ENCODE peak calls at places on chromosome 19, in five cellular contexts. One of them, this sample, is unnamed.
A peak's percentile ranks its signal among the peaks of the same experiment; 100 is the strongest.

GRCh38 chr19:30881986-30882385 is 467.2 kb downstream of the TSHZ3 start:
- DNase-seq in gastrocnemius medialis: no peak
- DNase-seq in coronary artery: peak; percentile 45
- DNase-seq in HCT116: no peak
- DNase-seq in pancreas: no peak
- DNase-seq in this sample: no peak

GRCh38 chr19:49556412-49557398 is 23.7 kb downstream of the NOSIP start:
- DNase-seq in gastrocnemius medialis: no peak
- DNase-seq in coronary artery: no peak
- DNase-seq in HCT116: no peak
- DNase-seq in pancreas: peak; percentile 92
- DNase-seq in this sample: no peak

GRCh38 chr19:40612831-40613668 is 11.9 kb downstream of the LTBP4 start:
- DNase-seq in gastrocnemius medialis: no peak
- DNase-seq in coronary artery: peak; percentile 76
- DNase-seq in HCT116: no peak
- DNase-seq in pancreas: peak; percentile 41
- DNase-seq in this sample: no peak

GRCh38 chr19:4972509-4973230 is 3.8 kb downstream of the KDM4B start:
- DNase-seq in gastrocnemius medialis: no peak
- DNase-seq in coronary artery: no peak
- DNase-seq in HCT116: peak; percentile 40
- DNase-seq in pancreas: no peak
- DNase-seq in this sample: no peak

GRCh38 chr19:6543866-6544347 is 13.1 kb downstream of the TNFSF9 start:
- DNase-seq in gastrocnemius medialis: no peak
- DNase-seq in coronary artery: no peak
- DNase-seq in HCT116: no peak
- DNase-seq in pancreas: no peak
- DNase-seq in this sample: no peak

GRCh38 chr19:42577016-42577415 is 17.7 kb downstream of the CEACAM8 start:
- DNase-seq in gastrocnemius medialis: no peak
- DNase-seq in coronary artery: no peak
- DNase-seq in HCT116: no peak
- DNase-seq in pancreas: no peak
- DNase-seq in this sample: no peak

GRCh38 chr19:13031917-13032623 is 36.8 kb downstream of the NFIX start:
- DNase-seq in gastrocnemius medialis: peak; percentile 89
- DNase-seq in coronary artery: no peak
- DNase-seq in HCT116: no peak
- DNase-seq in pancreas: no peak
- DNase-seq in this sample: no peak

GRCh38 chr19:20558011-20558410 is 7.6 kb downstream of the ZNF737 start:
- DNase-seq in gastrocnemius medialis: no peak
- DNase-seq in coronary artery: no peak
- DNase-seq in HCT116: no peak
- DNase-seq in pancreas: no peak
- DNase-seq in this sample: no peak

GRCh38 chr19:38090561-38090960 is 133.5 kb downstream of the DPF1 start:
- DNase-seq in gastrocnemius medialis: no peak
- DNase-seq in coronary artery: no peak
- DNase-seq in HCT116: no peak
- DNase-seq in pancreas: peak; percentile 38
- DNase-seq in this sample: no peak

GRCh38 chr19:5718579-5719273 is 1.2 kb downstream of the LONP1 start:
- DNase-seq in gastrocnemius medialis: no peak
- DNase-seq in coronary artery: no peak
- DNase-seq in HCT116: peak; percentile 50
- DNase-seq in pancreas: peak; percentile 58
- DNase-seq in this sample: no peak

GRCh38 chr19:6063576-6063961 is 46.7 kb downstream of the RFX2 start:
- DNase-seq in gastrocnemius medialis: no peak
- DNase-seq in coronary artery: peak; percentile 68
- DNase-seq in HCT116: no peak
- DNase-seq in pancreas: no peak
- DNase-seq in this sample: no peak

GRCh38 chr19:39194832-39195542 is 1.8 kb upstream of the NCCRP1 start:
- DNase-seq in gastrocnemius medialis: no peak
- DNase-seq in coronary artery: no peak
- DNase-seq in HCT116: no peak
- DNase-seq in pancreas: peak; percentile 33
- DNase-seq in this sample: no peak

GRCh38 chr19:31902821-31903220 is 442.6 kb upstream of the ZNF507 start:
- DNase-seq in gastrocnemius medialis: no peak
- DNase-seq in coronary artery: no peak
- DNase-seq in HCT116: no peak
- DNase-seq in pancreas: no peak
- DNase-seq in this sample: no peak

GRCh38 chr19:55809381-55810058 is 22.3 kb downstream of the NLRP11 start:
- DNase-seq in gastrocnemius medialis: peak; percentile 14
- DNase-seq in coronary artery: no peak
- DNase-seq in HCT116: peak; percentile 90
- DNase-seq in pancreas: peak; percentile 75
- DNase-seq in this sample: peak; percentile 64

GRCh38 chr19:50190439-50190891 is 13.0 kb upstream of the MYH14 start:
- DNase-seq in gastrocnemius medialis: no peak
- DNase-seq in coronary artery: no peak
- DNase-seq in HCT116: no peak
- DNase-seq in pancreas: no peak
- DNase-seq in this sample: no peak

GRCh38 chr19:57829316-57829715 is 783 bp upstream of the ZNF587B start:
- DNase-seq in gastrocnemius medialis: no peak
- DNase-seq in coronary artery: no peak
- DNase-seq in HCT116: no peak
- DNase-seq in pancreas: no peak
- DNase-seq in this sample: no peak

GRCh38 chr19:57825501-57825900 is 4.6 kb upstream of the ZNF587B start:
- DNase-seq in gastrocnemius medialis: no peak
- DNase-seq in coronary artery: no peak
- DNase-seq in HCT116: no peak
- DNase-seq in pancreas: no peak
- DNase-seq in this sample: no peak

DNA sequence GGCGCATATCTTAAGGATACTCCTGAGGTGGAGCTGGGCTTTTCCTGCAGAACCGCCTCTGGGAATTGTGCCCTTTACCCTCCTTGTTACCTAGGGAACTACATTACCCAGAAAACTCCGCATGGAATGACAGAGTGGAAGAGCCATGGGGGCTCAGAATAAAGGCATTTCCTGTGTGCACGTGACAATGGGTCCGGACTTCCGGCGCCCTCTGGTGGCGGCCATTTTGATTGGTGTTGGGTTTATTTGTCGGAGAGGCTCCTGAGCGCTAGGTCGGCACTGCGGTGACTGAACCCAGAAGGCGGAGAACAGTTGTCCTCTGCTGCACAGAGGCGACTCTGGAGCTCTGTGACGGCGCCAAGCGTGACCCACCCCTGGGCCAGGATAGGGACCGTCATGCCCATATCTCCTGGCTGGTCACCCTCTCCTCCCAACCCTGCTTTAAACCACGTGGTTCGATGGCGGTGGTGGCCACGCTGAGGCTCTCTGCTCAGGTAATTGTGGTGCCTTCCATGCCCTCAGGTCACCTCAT is at the start of gene ZNF587B:
- DNase-seq in gastrocnemius medialis: peak; percentile 72
- DNase-seq in coronary artery: peak; percentile 84
- DNase-seq in HCT116: peak; percentile 36
- DNase-seq in pancreas: peak; percentile 63
- DNase-seq in this sample: peak; percentile 91
- TF ChIP-seq CTCF in gastrocnemius medialis: peak; percentile 46
- TF ChIP-seq CTCF in coronary artery: no peak
- TF ChIP-seq CTCF in HCT116: peak; percentile 31
- TF ChIP-seq CTCF in pancreas: peak; percentile 19
- TF ChIP-seq CTCF in this sample: peak; percentile 53

GRCh38 chr19:35479278-35479677 is 11.0 kb downstream of the KRTDAP start:
- DNase-seq in gastrocnemius medialis: no peak
- DNase-seq in coronary artery: no peak
- DNase-seq in HCT116: no peak
- DNase-seq in pancreas: no peak
- DNase-seq in this sample: no peak
- TF ChIP-seq CTCF in gastrocnemius medialis: no peak
- TF ChIP-seq CTCF in coronary artery: no peak
- TF ChIP-seq CTCF in HCT116: peak; percentile 30
- TF ChIP-seq CTCF in pancreas: no peak
- TF ChIP-seq CTCF in this sample: no peak

DNA sequence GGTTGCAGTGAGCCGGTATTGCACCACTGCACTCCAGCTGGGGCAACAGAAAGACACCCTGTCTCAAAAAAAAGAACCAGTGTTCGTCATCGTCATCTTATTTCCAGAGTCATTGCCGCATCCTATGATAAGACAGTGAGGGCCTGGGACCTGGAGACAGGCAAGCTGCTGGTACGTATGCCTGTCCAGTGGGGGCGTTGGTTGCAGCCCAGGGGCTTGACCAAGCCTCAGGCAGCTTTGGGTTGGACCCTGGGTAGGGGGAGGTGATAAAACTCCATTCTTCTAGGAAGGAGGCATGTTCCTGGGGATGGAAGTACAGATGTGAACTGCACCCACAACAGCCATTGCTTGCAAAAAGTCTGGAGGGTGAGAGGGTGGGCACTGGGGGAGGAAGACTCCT is 15.6 kb downstream of the WDR88 start:
- DNase-seq in gastrocnemius medialis: no peak
- DNase-seq in coronary artery: no peak
- DNase-seq in HCT116: no peak
- DNase-seq in pancreas: no peak
- DNase-seq in this sample: no peak
- TF ChIP-seq CTCF in gastrocnemius medialis: no peak
- TF ChIP-seq CTCF in coronary artery: no peak
- TF ChIP-seq CTCF in HCT116: no peak
- TF ChIP-seq CTCF in pancreas: no peak
- TF ChIP-seq CTCF in this sample: no peak

GRCh38 chr19:29154163-29154562 is 58.8 kb downstream of the UQCRFS1 start:
- DNase-seq in gastrocnemius medialis: no peak
- DNase-seq in coronary artery: no peak
- DNase-seq in HCT116: no peak
- DNase-seq in pancreas: no peak
- DNase-seq in this sample: no peak

GRCh38 chr19:29155683-29156082 is 57.3 kb downstream of the UQCRFS1 start:
- DNase-seq in gastrocnemius medialis: no peak
- DNase-seq in coronary artery: no peak
- DNase-seq in HCT116: no peak
- DNase-seq in pancreas: no peak
- DNase-seq in this sample: no peak
- TF ChIP-seq CTCF in gastrocnemius medialis: no peak
- TF ChIP-seq CTCF in coronary artery: no peak
- TF ChIP-seq CTCF in HCT116: no peak
- TF ChIP-seq CTCF in pancreas: no peak
- TF ChIP-seq CTCF in this sample: no peak

GRCh38 chr19:23311551-23311950 is 61.4 kb upstream of the ZNF724 start:
- DNase-seq in gastrocnemius medialis: no peak
- DNase-seq in coronary artery: no peak
- DNase-seq in HCT116: no peak
- DNase-seq in pancreas: no peak
- DNase-seq in this sample: no peak

GRCh38 chr19:23304238-23304637 is 54.0 kb upstream of the ZNF724 start:
- DNase-seq in gastrocnemius medialis: no peak
- DNase-seq in coronary artery: no peak
- DNase-seq in HCT116: no peak
- DNase-seq in pancreas: no peak
- DNase-seq in this sample: no peak

GRCh38 chr19:23310729-23311211 is 60.6 kb upstream of the ZNF724 start:
- DNase-seq in gastrocnemius medialis: no peak
- DNase-seq in coronary artery: no peak
- DNase-seq in HCT116: no peak
- DNase-seq in pancreas: no peak
- DNase-seq in this sample: no peak

GRCh38 chr19:23309926-23310325 is 59.7 kb upstream of the ZNF724 start:
- DNase-seq in gastrocnemius medialis: no peak
- DNase-seq in coronary artery: no peak
- DNase-seq in HCT116: no peak
- DNase-seq in pancreas: no peak
- DNase-seq in this sample: no peak

DNA sequence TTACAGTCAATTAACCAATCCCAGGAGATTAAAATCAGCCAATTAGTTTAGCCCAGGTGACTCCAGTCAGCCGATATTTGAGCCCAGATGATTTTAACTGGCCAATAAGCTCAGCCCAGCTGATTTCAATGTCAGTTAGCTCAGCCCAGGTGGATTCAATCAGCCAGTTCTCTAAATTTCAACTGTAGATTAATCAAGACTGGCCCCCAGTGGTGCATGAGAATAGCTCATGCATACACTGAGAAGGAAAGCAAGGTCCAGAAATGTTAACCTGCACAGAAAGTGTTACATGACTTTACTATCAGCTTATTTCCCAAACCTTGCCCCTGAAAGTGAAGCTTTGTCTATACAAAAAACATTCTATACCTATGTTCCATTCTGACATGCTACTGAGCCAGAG is 55.4 kb upstream of the ZNF724 start:
- DNase-seq in gastrocnemius medialis: no peak
- DNase-seq in coronary artery: no peak
- DNase-seq in HCT116: no peak
- DNase-seq in pancreas: no peak
- DNase-seq in this sample: no peak
- TF ChIP-seq CTCF in gastrocnemius medialis: no peak
- TF ChIP-seq CTCF in coronary artery: no peak
- TF ChIP-seq CTCF in HCT116: no peak
- TF ChIP-seq CTCF in pancreas: no peak
- TF ChIP-seq CTCF in this sample: no peak

DNA sequence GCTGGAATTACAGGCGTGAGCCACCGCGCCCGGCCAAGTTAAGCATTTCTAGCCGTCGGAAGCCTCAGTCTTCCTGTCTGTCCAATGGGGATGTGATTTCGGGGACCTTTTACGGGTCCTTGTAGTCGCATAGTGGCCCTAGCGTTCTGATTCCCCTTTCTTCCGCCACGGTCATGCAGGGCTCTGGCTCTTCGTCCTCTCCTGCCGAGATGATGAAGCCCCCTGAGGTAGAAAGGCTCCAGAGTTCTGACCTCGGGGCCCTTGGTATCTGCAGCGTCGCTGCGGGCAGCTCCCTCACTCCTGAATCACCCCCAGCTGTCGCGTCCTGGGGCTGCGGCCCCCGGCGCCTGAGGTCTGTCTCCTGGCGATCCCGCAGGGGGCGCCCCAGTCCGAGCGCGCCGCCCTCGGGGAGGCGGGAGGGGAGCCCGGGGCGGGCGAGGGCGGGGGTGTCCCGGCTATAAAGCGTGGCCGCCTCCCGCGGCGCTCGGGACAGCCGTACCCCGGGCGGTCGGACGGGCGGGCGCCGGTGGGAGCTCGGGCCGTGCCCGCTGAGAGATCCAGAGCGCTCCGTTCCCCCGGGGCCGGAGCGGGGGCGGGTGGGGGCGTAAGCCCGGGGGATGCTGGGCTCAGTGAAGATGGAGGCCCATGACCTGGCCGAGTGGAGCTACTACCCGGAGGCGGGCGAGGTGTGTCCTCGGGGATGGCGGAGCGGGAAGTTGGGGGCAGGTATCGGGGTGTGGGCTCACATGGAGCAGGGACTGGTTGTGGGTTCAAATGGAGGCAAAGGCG is at the start of gene FOXA3:
- DNase-seq in gastrocnemius medialis: peak; percentile 27
- DNase-seq in coronary artery: no peak
- DNase-seq in HCT116: no peak
- DNase-seq in pancreas: peak; percentile 87
- DNase-seq in this sample: no peak
- TF ChIP-seq CTCF in gastrocnemius medialis: peak; percentile 64
- TF ChIP-seq CTCF in coronary artery: peak; percentile 41
- TF ChIP-seq CTCF in HCT116: peak; percentile 75
- TF ChIP-seq CTCF in pancreas: peak; percentile 79
- TF ChIP-seq CTCF in this sample: peak; percentile 65

GRCh38 chr19:29677001-29677781 is 11.9 kb downstream of the PLEKHF1 start:
- DNase-seq in gastrocnemius medialis: peak; percentile 83
- DNase-seq in coronary artery: no peak
- DNase-seq in HCT116: no peak
- DNase-seq in pancreas: no peak
- DNase-seq in this sample: no peak
- TF ChIP-seq CTCF in gastrocnemius medialis: peak; percentile 56
- TF ChIP-seq CTCF in coronary artery: no peak
- TF ChIP-seq CTCF in HCT116: no peak
- TF ChIP-seq CTCF in pancreas: no peak
- TF ChIP-seq CTCF in this sample: no peak

GRCh38 chr19:8320564-8321066 is 560 bp downstream of the NDUFA7 start:
- DNase-seq in gastrocnemius medialis: no peak
- DNase-seq in coronary artery: no peak
- DNase-seq in HCT116: no peak
- DNase-seq in pancreas: no peak
- DNase-seq in this sample: no peak
- TF ChIP-seq CTCF in gastrocnemius medialis: no peak
- TF ChIP-seq CTCF in coronary artery: no peak
- TF ChIP-seq CTCF in HCT116: no peak
- TF ChIP-seq CTCF in pancreas: no peak
- TF ChIP-seq CTCF in this sample: no peak

This sample was measured in osteocyte.